ENCODE peak calls at places on chromosomes 2 and 18, in five cellular contexts. Y is stimulated activated CD4-positive, alpha-beta T cell treated with anti-CD3 and anti-CD28 coated beads, Interleukin-1b, Interleukin-23, amount 100 ng/mL, for 24 hours; Z is iris pigment epithelial cell; J is activated CD8-positive, alpha-beta memory T cell treated with anti-CD3 and anti-CD28 coated beads for 4 hours; W is colonic mucosa. S is an unnamed sample.

GRCh38 chr2:240959214-240959940 is 39.0 kb upstream of the SNED1 start:
- DNase-seq in W (no peak), Z (no peak), Y (no peak), J (no peak), S (no peak)

GRCh38 chr2:26521054-26521912 is 43.4 kb upstream of the OTOF start:
- DNase-seq in Y (no peak), J (no peak), W (no peak), Z (peak; percentile 26), S (peak; percentile 11)

GRCh38 chr2:222761888-222762287 is 90.4 kb downstream of the MOGAT1 start:
- DNase-seq in Z (no peak), W (no peak), J (no peak), Y (no peak), S (no peak)

GRCh38 chr2:217301142-217301541 is 441.3 kb upstream of the TNP1 start:
- DNase-seq in W (no peak), J (no peak), Y (no peak), Z (no peak), S (no peak)

GRCh38 chr2:148546270-148546669 is 98.3 kb upstream of the EPC2 start:
- DNase-seq in Z (peak; percentile 22), J (no peak), Y (no peak), W (no peak), S (peak; percentile 37)

GRCh38 chr2:8478133-8478793 is 203.6 kb upstream of the ID2 start:
- DNase-seq in Z (no peak), Y (no peak), W (no peak), J (no peak), S (no peak)

GRCh38 chr2:234081970-234082822 is 31.7 kb downstream of the SPP2 start:
- DNase-seq in J (no peak), Y (no peak), Z (no peak), W (peak; percentile 64), S (no peak)

GRCh38 chr18:59197636-59198035 is 22.3 kb upstream of the GRP start:
- DNase-seq in Z (no peak), J (no peak), W (no peak), Y (no peak), S (no peak)

GRCh38 chr2:237670641-237671040 is 43.3 kb downstream of the LRRFIP1 start:
- DNase-seq in Y (no peak), J (no peak), Z (no peak), W (no peak), S (peak; percentile 47)

S was measured in fibroblast of pulmonary artery.